ENCODE peak calls at places on chromosomes 12 and 14, in ten cellular contexts. I is A549, P is right lobe of liver, Q is upper lobe of left lung, M is heart left ventricle, Y is body of pancreas, U is gastrocnemius medialis, E is HCT116, D is IMR-90, N is HepG2. G is an unnamed sample.

GRCh38 chr14:64137657-64138290 is 156.4 kb downstream of the ESR2 start:
- ATAC-seq in N (no peak), U (no peak), Q (no peak), E (no peak), M (no peak), D (no peak), P (no peak), I (peak; percentile 50), Y (no peak), G (no peak)

GRCh38 chr14:53144244-53144643 is 8.9 kb downstream of the DDHD1 start:
- ATAC-seq in Q (no peak), E (no peak), Y (no peak), N (no peak), D (no peak), M (no peak), P (no peak), I (no peak), U (no peak), G (no peak)

GRCh38 chr14:71597955-71598659 is 334.1 kb upstream of the RGS6 start:
- ATAC-seq in U (no peak), E (no peak), Y (no peak), Q (no peak), D (no peak), P (no peak), N (no peak), I (no peak), M (no peak), G (no peak)

GRCh38 chr14:25111061-25111601 is 61.2 kb upstream of the STXBP6 start:
- ATAC-seq in M (peak; percentile 99), E (no peak), I (peak; percentile 49), N (peak; percentile 61), P (peak; percentile 30), Q (peak; percentile 96), U (peak; percentile 66), Y (peak; percentile 94), D (peak; percentile 90), G (peak; percentile 96)

GRCh38 chr12:112841240-112841639 is 49.7 kb downstream of the RPH3A start:
- ATAC-seq in Y (no peak), M (no peak), I (no peak), Q (no peak), N (no peak), U (no peak), D (no peak), P (no peak), E (no peak), G (no peak)

GRCh38 chr14:22375321-22375930 is 213.6 kb downstream of the DAD1 start:
- ATAC-seq in M (no peak), D (no peak), N (peak; percentile 87), P (no peak), Y (no peak), Q (peak; percentile 64), E (peak; percentile 49), I (peak; percentile 74), U (no peak), G (no peak)

GRCh38 chr14:60922050-60922449 is 58.8 kb downstream of the TRMT5 start:
- ATAC-seq in E (no peak), Y (no peak), U (no peak), D (no peak), N (no peak), P (no peak), Q (no peak), I (no peak), M (no peak), G (no peak)

GRCh38 chr12:3132636-3133409 is 55.6 kb downstream of the TSPAN9 start:
- ATAC-seq in P (no peak), D (peak; percentile 78), M (peak; percentile 69), Q (no peak), N (no peak), U (no peak), I (no peak), Y (no peak), E (no peak), G (no peak)

GRCh38 chr12:131128556-131128955 is 174.8 kb downstream of the ADGRD1 start:
- ATAC-seq in U (no peak), I (no peak), P (no peak), Y (no peak), E (no peak), Q (no peak), N (no peak), D (no peak), M (no peak), G (no peak)

GRCh38 chr12:110367209-110367864 is 36.2 kb downstream of the ANAPC7 start:
- ATAC-seq in E (no peak), M (no peak), Q (no peak), D (peak; percentile 67), N (peak; percentile 17), I (peak; percentile 3), U (no peak), Y (no peak), P (no peak), G (no peak)

GRCh38 chr12:50924131-50924438 is 28.3 kb upstream of the HIGD1C start:
- ATAC-seq in P (peak; percentile 31), U (peak; percentile 1), D (peak; percentile 27), Y (no peak), E (peak; percentile 23), Q (peak; percentile 1), M (peak; percentile 1), I (no peak), N (no peak), G (peak; percentile 3)

GRCh38 chr12:46386877-46387629 is 14.5 kb upstream of the SLC38A2 start:
- ATAC-seq in Q (no peak), E (no peak), U (no peak), N (no peak), Y (no peak), P (no peak), M (no peak), D (no peak), I (no peak), G (no peak)

GRCh38 chr12:66916189-66916588 is 237.3 kb upstream of the GRIP1 start:
- ATAC-seq in Y (no peak), U (no peak), I (no peak), M (no peak), E (no peak), P (no peak), N (no peak), D (no peak), Q (no peak), G (no peak)

GRCh38 chr12:16096273-16096849 is 181.1 kb downstream of the SLC15A5 start:
- ATAC-seq in D (no peak), E (no peak), I (no peak), P (no peak), Y (no peak), M (no peak), N (peak; percentile 65), Q (peak; percentile 38), U (no peak), G (no peak)

GRCh38 chr14:82872494-82872893 is 1338.8 kb upstream of the SEL1L start:
- ATAC-seq in E (no peak), Q (no peak), U (no peak), Y (no peak), I (no peak), P (no peak), M (no peak), N (no peak), D (no peak), G (no peak)

GRCh38 chr14:68403191-68403781 is 389.6 kb downstream of the ZFP36L1 start:
- ATAC-seq in M (no peak), N (no peak), E (no peak), Q (peak; percentile 43), P (peak; percentile 48), D (no peak), Y (no peak), U (no peak), I (no peak), G (no peak)

GRCh38 chr12:75196865-75197264 is 12.8 kb downstream of the KCNC2 start:
- ATAC-seq in P (no peak), M (no peak), E (no peak), I (no peak), N (no peak), U (no peak), Y (no peak), Q (no peak), D (no peak), G (no peak)

GRCh38 chr12:9041321-9041720 is 52.0 kb downstream of the KLRG1 start:
- ATAC-seq in E (no peak), I (no peak), D (no peak), N (no peak), Y (no peak), M (peak; percentile 92), Q (no peak), U (peak; percentile 98), P (no peak), G (no peak)

GRCh38 chr12:12916135-12916956 is 25.0 kb downstream of the GPRC5A start:
- ATAC-seq in I (peak; percentile 75), Q (peak; percentile 91), Y (peak; percentile 96), U (peak; percentile 82), M (peak; percentile 98), P (peak; percentile 97), D (peak; percentile 91), N (peak; percentile 98), E (peak; percentile 81), G (peak; percentile 86)
- TF ChIP-seq POLR2A in I (no peak), Q (no peak), Y (no peak), U (no peak), M (no peak), P (no peak), D (peak; percentile 56), N (no peak), E (no peak), G (no peak)

DNA sequence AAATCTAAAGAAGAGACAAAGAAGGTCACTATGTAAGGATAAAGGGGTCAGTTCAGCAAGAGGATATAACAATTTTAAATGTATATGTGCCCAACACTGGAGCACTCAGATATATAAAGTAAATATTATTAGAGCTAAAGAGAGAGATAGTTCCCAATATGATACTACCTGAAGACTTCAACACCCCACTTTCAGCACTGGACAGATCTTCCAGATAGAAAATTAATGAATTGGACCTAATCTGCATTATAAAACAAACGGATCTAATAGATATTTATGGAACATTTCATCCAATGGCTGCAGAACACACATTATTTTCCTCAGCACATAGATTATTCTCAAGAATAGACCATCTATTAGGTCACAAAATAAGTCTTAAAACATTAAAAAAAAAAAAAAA is 24.1 kb upstream of the SRGAP1 start:
- ATAC-seq in P (no peak), E (no peak), Y (no peak), U (no peak), M (no peak), D (no peak), N (no peak), Q (no peak), I (no peak), G (no peak)
- TF ChIP-seq POLR2A in P (no peak), E (no peak), Y (no peak), U (no peak), M (no peak), D (no peak), N (no peak), Q (no peak), I (no peak), G (no peak)

GRCh38 chr12:49264873-49265792 is at the start of gene TUBA1C:
- ATAC-seq in N (peak; percentile 84), Q (peak; percentile 97), P (peak; percentile 96), M (peak; percentile 96), U (peak; percentile 86), E (peak; percentile 85), D (peak; percentile 85), Y (peak; percentile 93), I (peak; percentile 85), G (peak; percentile 94)
- TF ChIP-seq POLR2A in N (peak; percentile 96), Q (peak; percentile 99), P (peak; percentile 80), M (no peak), U (peak; percentile 66), E (peak; percentile 98), D (peak; percentile 99), Y (peak; percentile 99), I (peak; percentile 99), G (peak; percentile 95)

GRCh38 chr12:133038310-133038709 is 1.0 kb downstream of the ZNF84 start:
- ATAC-seq in Y (no peak), D (no peak), P (no peak), Q (no peak), U (no peak), M (no peak), N (no peak), E (no peak), I (no peak), G (no peak)

GRCh38 chr12:133037207-133038005 is at the start of gene ZNF84:
- ATAC-seq in Q (peak; percentile 99), Y (peak; percentile 98), M (peak; percentile 99), D (peak; percentile 96), I (peak; percentile 97), U (peak; percentile 96), E (peak; percentile 93), N (peak; percentile 97), P (peak; percentile 98), G (peak; percentile 99)
- TF ChIP-seq POLR2A in Q (peak; percentile 63), Y (peak; percentile 63), M (no peak), D (peak; percentile 79), I (peak; percentile 54), U (peak; percentile 61), E (no peak), N (peak; percentile 59), P (peak; percentile 70), G (peak; percentile 74)

G was measured in gastroesophageal sphincter.